ENCODE peak calls at places on chromosomes 16 and 17, in four cellular contexts. P is A673, J is fibroblast of mammary gland, W is Ammon's horn. O is an unnamed sample.

GRCh38 chr17:57440522-57441269 is 184.4 kb downstream of the MSI2 start:
- DNase-seq in P (peak; percentile 59), J (peak; percentile 91), W (peak; percentile 85), O (peak; percentile 83)

GRCh38 chr16:970379-970765 is 412 bp downstream of the LMF1 start:
- DNase-seq in P (no peak), J (no peak), W (no peak), O (no peak)

GRCh38 chr16:20300312-20301097 is 26.8 kb downstream of the GP2 start:
- DNase-seq in P (peak; percentile 68), J (peak; percentile 51), W (peak; percentile 74), O (peak; percentile 42)

GRCh38 chr17:57994436-57994835 is 6.4 kb upstream of the VEZF1 start:
- DNase-seq in P (no peak), J (no peak), W (no peak), O (no peak)

GRCh38 chr17:16924701-16925440 is 47.0 kb downstream of the TNFRSF13B start:
- DNase-seq in P (no peak), J (no peak), W (no peak), O (no peak)

GRCh38 chr16:49961087-49961486 is 63.9 kb upstream of the CNEP1R1 start:
- DNase-seq in P (no peak), J (no peak), W (no peak), O (no peak)

GRCh38 chr17:794876-795275 is 12.7 kb downstream of the MRM3 start:
- DNase-seq in P (peak; percentile 88), J (peak; percentile 75), W (peak; percentile 96), O (peak; percentile 94)

GRCh38 chr16:72936408-72936807 is 111.5 kb downstream of the ZFHX3 start:
- DNase-seq in P (no peak), J (no peak), W (no peak), O (no peak)

GRCh38 chr17:37124074-37124824 is 175.5 kb downstream of the AATF start:
- DNase-seq in P (no peak), J (no peak), W (no peak), O (no peak)

GRCh38 chr16:89261691-89262563 is 44.4 kb downstream of the ZNF778 start:
- DNase-seq in P (no peak), J (peak; percentile 31), W (no peak), O (no peak)

GRCh38 chr16:27169511-27170071 is 33.7 kb upstream of the KDM8 start:
- DNase-seq in P (no peak), J (peak; percentile 57), W (peak; percentile 12), O (peak; percentile 37)

GRCh38 chr17:52762147-52762793 is 603.8 kb upstream of the CA10 start:
- DNase-seq in P (no peak), J (no peak), W (peak; percentile 75), O (no peak)

GRCh38 chr17:7740481-7741001 is 23.0 kb downstream of the DNAH2 start:
- DNase-seq in P (peak; percentile 26), J (no peak), W (no peak), O (no peak)

GRCh38 chr17:43953746-43954145 is at the start of gene PYY:
- DNase-seq in P (no peak), J (no peak), W (no peak), O (no peak)

GRCh38 chr17:81636505-81637288 is at the start of the genes NPLOC4 and TSPAN10:
- DNase-seq in P (peak; percentile 93), J (peak; percentile 78), W (peak; percentile 79), O (peak; percentile 72)

GRCh38 chr16:27777527-27777926 is 227.6 kb downstream of the KATNIP start:
- DNase-seq in P (no peak), J (no peak), W (no peak), O (no peak)

GRCh38 chr16:81758376-81758775 is 20.7 kb upstream of the PLCG2 start:
- DNase-seq in P (no peak), J (peak; percentile 10), W (no peak), O (no peak)

GRCh38 chr17:72429066-72429638 is 308.3 kb downstream of the SOX9 start:
- DNase-seq in P (no peak), J (no peak), W (no peak), O (no peak)

GRCh38 chr16:73172621-73173312 is 124.8 kb upstream of the ZFHX3 start:
- DNase-seq in P (peak; percentile 88), J (peak; percentile 99), W (peak; percentile 38), O (peak; percentile 10)

GRCh38 chr17:76145231-76146052 is 4.4 kb upstream of the FOXJ1 start:
- DNase-seq in P (peak; percentile 21), J (no peak), W (no peak), O (no peak)

GRCh38 chr16:31215287-31216115 is 1.4 kb downstream of the PYDC1 start:
- DNase-seq in P (peak; percentile 55), J (peak; percentile 57), W (no peak), O (peak; percentile 83)

GRCh38 chr17:37327341-37328090 is 48.3 kb upstream of the C17orf78 start:
- DNase-seq in P (no peak), J (peak; percentile 87), W (no peak), O (no peak)

GRCh38 chr16:1818204-1818872 is 8.3 kb downstream of the HAGH start:
- DNase-seq in P (no peak), J (no peak), W (no peak), O (no peak)

GRCh38 chr17:15999974-16000827 is 577 bp downstream of the TTC19 start:
- DNase-seq in P (peak; percentile 45), J (peak; percentile 33), W (peak; percentile 24), O (peak; percentile 35)

GRCh38 chr17:11278984-11279270 is 37.9 kb downstream of the SHISA6 start:
- DNase-seq in P (no peak), J (no peak), W (no peak), O (no peak)

GRCh38 chr17:7114875-7115614 is 423 bp upstream of the ASGR2 start:
- DNase-seq in P (no peak), J (no peak), W (peak; percentile 61), O (no peak)

GRCh38 chr16:24834459-24835335 is 11.1 kb upstream of the SLC5A11 start:
- DNase-seq in P (peak; percentile 54), J (peak; percentile 53), W (peak; percentile 80), O (peak; percentile 48)

GRCh38 chr17:2282297-2282873 is 21.2 kb downstream of the SMG6 start:
- DNase-seq in P (peak; percentile 86), J (peak; percentile 89), W (peak; percentile 32), O (peak; percentile 67)

GRCh38 chr17:12282056-12282455 is 261.4 kb downstream of the MAP2K4 start:
- DNase-seq in P (no peak), J (peak; percentile 69), W (no peak), O (no peak)

GRCh38 chr17:77756846-77757610 is 201.5 kb upstream of the TNRC6C start:
- DNase-seq in P (no peak), J (no peak), W (no peak), O (peak; percentile 71)

GRCh38 chr17:42518755-42519545 is 17.1 kb upstream of the NAGLU start:
- DNase-seq in P (no peak), J (no peak), W (no peak), O (peak; percentile 44)

GRCh38 chr16:17724242-17724898 is 253.6 kb upstream of the XYLT1 start:
- DNase-seq in P (no peak), J (peak; percentile 80), W (no peak), O (no peak)

GRCh38 chr17:12613566-12613965 is 52.1 kb upstream of the MYOCD start:
- DNase-seq in P (no peak), J (peak; percentile 49), W (no peak), O (no peak)